ENCODE peak calls at places on chromosomes 12 and 14, in four cellular contexts. R, M, H and F are unnamed samples.
A peak's percentile ranks its signal among the peaks of the same experiment; 100 is the strongest.

GRCh38 chr12:108768591-108769500 is 37.5 kb upstream of the CORO1C start:
- DNase-seq in M (peak; percentile 70), R (no peak), H (peak; percentile 89), F (peak; percentile 67)

GRCh38 chr12:107485731-107486130 is 199.9 kb upstream of the PWP1 start:
- DNase-seq in H (no peak), M (no peak), R (no peak), F (no peak)

GRCh38 chr12:117468016-117468415 is 106.6 kb upstream of the NOS1 start:
- DNase-seq in M (no peak), R (no peak), H (no peak), F (no peak)

GRCh38 chr14:39175445-39176262 is 600 bp downstream of the PNN start:
- DNase-seq in H (no peak), R (no peak), M (no peak), F (no peak)

GRCh38 chr14:25246751-25247150 is 196.8 kb upstream of the STXBP6 start:
- DNase-seq in H (no peak), R (no peak), M (no peak), F (no peak)

GRCh38 chr12:67692135-67692534 is 43.6 kb downstream of the DYRK2 start:
- DNase-seq in R (no peak), H (no peak), M (no peak), F (no peak)

GRCh38 chr14:68840454-68840853 is 47.6 kb upstream of the ZFP36L1 start:
- DNase-seq in R (no peak), M (no peak), H (no peak), F (no peak)

GRCh38 chr14:89162586-89162985 is 254.4 kb downstream of the FOXN3 start:
- DNase-seq in R (no peak), H (no peak), M (no peak), F (no peak)

GRCh38 chr12:6195665-6196535 is 4.3 kb upstream of the CD9 start:
- DNase-seq in M (peak; percentile 84), R (peak; percentile 94), H (peak; percentile 92), F (peak; percentile 93)

GRCh38 chr14:97120204-97121120 is 323.3 kb downstream of the VRK1 start:
- DNase-seq in R (no peak), H (no peak), M (no peak), F (no peak)

GRCh38 chr12:98352835-98353234 is 162.6 kb upstream of the TMPO start:
- DNase-seq in M (no peak), H (no peak), R (no peak), F (no peak)

GRCh38 chr12:108620236-108620879 is 13.3 kb downstream of the SELPLG start:
- DNase-seq in H (no peak), M (no peak), R (no peak), F (no peak)

GRCh38 chr14:95817271-95817670 is 59.4 kb upstream of the TUNAR start:
- DNase-seq in R (no peak), M (no peak), H (no peak), F (no peak)

GRCh38 chr12:7439579-7440505 is 4.1 kb downstream of the CD163L1 start:
- DNase-seq in M (peak; percentile 38), H (peak; percentile 47), R (no peak), F (peak; percentile 28)

GRCh38 chr14:96598332-96598928 is 96.2 kb downstream of the PAPOLA start:
- DNase-seq in R (no peak), M (no peak), H (no peak), F (no peak)

GRCh38 chr14:105383083-105383730 is 15.1 kb upstream of the TEX22 start:
- DNase-seq in M (peak; percentile 20), H (no peak), R (no peak), F (no peak)

GRCh38 chr12:18864900-18865561 is 127.1 kb downstream of the CAPZA3 start:
- DNase-seq in R (no peak), H (no peak), M (peak; percentile 42), F (peak; percentile 13)

GRCh38 chr14:77086017-77086727 is 11.9 kb upstream of the CIPC start:
- DNase-seq in H (no peak), M (no peak), R (no peak), F (no peak)

GRCh38 chr12:127383281-127383680 is 883.7 kb upstream of the TMEM132C start:
- DNase-seq in H (no peak), R (no peak), M (no peak), F (no peak)

GRCh38 chr12:117356048-117356447 is 5.4 kb downstream of the NOS1 start:
- DNase-seq in R (no peak), M (no peak), H (no peak), F (no peak)

GRCh38 chr12:109271418-109271817 is 37.7 kb downstream of the FOXN4 start:
- DNase-seq in H (no peak), R (no peak), M (no peak), F (no peak)

GRCh38 chr14:71403673-71404072 is 496.4 kb downstream of the PCNX1 start:
- DNase-seq in M (no peak), R (no peak), H (peak; percentile 14), F (no peak)

GRCh38 chr14:98591161-98591560 is 680.8 kb downstream of the BCL11B start:
- DNase-seq in R (no peak), H (no peak), M (no peak), F (no peak)

GRCh38 chr14:57865450-57866198 is at the start of gene SLC35F4:
- DNase-seq in M (peak; percentile 33), H (no peak), R (no peak), F (peak; percentile 53)

GRCh38 chr14:73749706-73750105 is 35.5 kb upstream of the PNMA1 start:
- DNase-seq in H (no peak), M (no peak), R (no peak), F (no peak)

GRCh38 chr12:48937170-48937569 is 11.9 kb upstream of the FKBP11 start:
- DNase-seq in M (no peak), H (no peak), R (no peak), F (no peak)

GRCh38 chr12:76685246-76685678 is 78.7 kb upstream of the ZDHHC17 start:
- DNase-seq in R (peak; percentile 34), M (peak; percentile 33), H (peak; percentile 10), F (no peak)

GRCh38 chr14:95389471-95390011 is 69.8 kb upstream of the CLMN start:
- DNase-seq in R (peak; percentile 57), H (no peak), M (peak; percentile 97), F (peak; percentile 39)

GRCh38 chr14:105201156-105201927 is 20.2 kb upstream of the NUDT14 start:
- DNase-seq in H (no peak), M (no peak), R (no peak), F (no peak)

GRCh38 chr14:59356783-59357182 is 108.4 kb downstream of the GPR135 start:
- DNase-seq in R (no peak), H (no peak), M (no peak), F (no peak)

DNA sequence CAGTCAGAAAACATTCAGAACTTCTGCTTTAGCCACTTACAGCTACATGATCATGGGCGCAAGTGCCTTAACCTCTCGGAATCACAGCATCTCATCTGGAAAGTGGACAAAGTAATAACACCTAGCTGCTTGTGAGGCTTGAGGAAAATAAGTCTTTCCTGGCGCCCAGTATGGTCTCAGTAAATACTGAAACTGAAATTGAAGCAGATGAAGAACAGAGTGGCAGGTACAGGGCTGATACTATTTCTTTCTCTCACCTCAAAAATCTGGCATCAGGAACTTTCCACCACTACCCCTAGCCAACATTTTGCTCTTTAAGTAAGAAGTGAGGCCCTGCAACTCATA is 129.6 kb upstream of the FUT8 start:
- DNase-seq in H (no peak), R (no peak), M (no peak), F (no peak)
- TF ChIP-seq POLR2A in H (no peak), R (no peak), M (no peak), F (no peak)

GRCh38 chr12:70466753-70467152 is 100.7 kb downstream of the KCNMB4 start:
- DNase-seq in H (no peak), M (no peak), R (no peak), F (no peak)

GRCh38 chr12:70467908-70468733 is 102.0 kb downstream of the KCNMB4 start:
- DNase-seq in R (no peak), H (peak; percentile 8), M (no peak), F (no peak)

GRCh38 chr12:70467476-70467875 is 101.4 kb downstream of the KCNMB4 start:
- DNase-seq in H (no peak), M (no peak), R (no peak), F (no peak)

GRCh38 chr12:70459786-70460185 is 93.7 kb downstream of the KCNMB4 start:
- DNase-seq in R (no peak), M (no peak), H (no peak), F (no peak)

GRCh38 chr12:70463997-70464396 is 97.9 kb downstream of the KCNMB4 start:
- DNase-seq in M (no peak), H (no peak), R (no peak), F (no peak)
- TF ChIP-seq POLR2A in M (no peak), H (no peak), R (no peak), F (no peak)

GRCh38 chr12:121237415-121237814 is 27.5 kb downstream of the P2RX4 start:
- DNase-seq in H (no peak), M (no peak), R (no peak), F (peak; percentile 66)
- TF ChIP-seq POLR2A in H (no peak), M (no peak), R (no peak), F (no peak)

DNA sequence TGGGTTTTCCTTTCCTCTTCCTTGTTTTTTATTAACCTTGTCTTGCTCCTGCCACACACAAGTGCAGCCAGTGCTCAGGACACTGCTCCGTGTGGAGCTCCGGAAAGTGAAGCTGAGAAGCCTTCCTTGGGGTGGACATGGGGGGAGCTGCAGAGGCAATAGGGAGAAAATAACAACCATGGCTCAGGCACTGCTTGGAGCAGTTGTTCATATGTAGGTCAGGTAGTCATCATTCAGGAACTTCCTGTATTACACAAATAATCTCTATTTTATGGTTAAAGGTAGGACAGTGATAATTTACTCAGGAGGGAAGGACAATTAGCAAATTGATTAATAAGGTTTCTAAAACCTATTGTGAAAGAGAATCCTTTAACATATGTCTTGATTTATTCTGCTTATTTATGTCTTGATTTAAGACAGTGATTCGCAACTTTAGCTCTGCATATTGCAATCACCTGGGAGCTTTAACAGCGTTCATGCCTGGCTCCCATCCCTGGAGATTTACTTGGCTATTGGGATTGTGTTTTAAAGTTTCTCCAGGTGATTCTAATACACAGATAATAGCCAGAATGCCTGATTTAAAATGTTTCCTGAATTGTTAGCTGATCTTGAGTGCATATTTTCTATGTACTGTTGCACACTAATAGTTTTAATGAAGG is 92.1 kb downstream of the ETV6 start:
- DNase-seq in R (no peak), H (no peak), M (no peak), F (no peak)
- TF ChIP-seq POLR2A in R (no peak), H (no peak), M (no peak), F (no peak)

GRCh38 chr12:31715283-31715825 is 13.5 kb downstream of the AMN1 start:
- DNase-seq in H (no peak), M (no peak), R (no peak), F (no peak)
- TF ChIP-seq POLR2A in H (no peak), M (no peak), R (no peak), F (no peak)

GRCh38 chr12:43758247-43758727 is 303 bp downstream of the PUS7L start:
- DNase-seq in M (peak; percentile 30), R (peak; percentile 28), H (peak; percentile 39), F (peak; percentile 50)
- TF ChIP-seq POLR2A in M (no peak), R (no peak), H (no peak), F (no peak)

GRCh38 chr14:21852775-21853174 is 179.2 kb upstream of the OR4E1 start:
- DNase-seq in H (no peak), M (no peak), R (no peak), F (no peak)
- TF ChIP-seq POLR2A in H (no peak), M (no peak), R (no peak), F (no peak)